ENCODE peak calls at places on chromosomes 4 and X, in ten cellular contexts. A is activated CD8-positive, alpha-beta memory T cell treated with anti-CD3 and anti-CD28 coated beads for 1 hour; Q is HEK293T; C is astrocyte of the spinal cord; U is neural crest cell; N is cardiac fibroblast; K is kidney glomerular epithelial cell; I is activated CD4-positive, alpha-beta T cell treated with anti-CD3 and anti-CD28 coated beads for 24 hours; R is NT2/D1; V is aorta. S is an unnamed sample.
A peak's percentile ranks its signal among the peaks of the same experiment; 100 is the strongest.

GRCh38 chr4:115851918-115852766 is 738.7 kb upstream of the NDST4 start:
- DNase-seq in A (no peak), V (peak; percentile 44), Q (peak; percentile 55), K (peak; percentile 19), R (peak; percentile 59), I (no peak), N (peak; percentile 16), U (peak; percentile 57), C (peak; percentile 58), S (peak; percentile 55)

GRCh38 chr4:54265366-54265765 is 36.3 kb downstream of the PDGFRA start:
- DNase-seq in R (no peak), V (no peak), K (no peak), N (no peak), U (no peak), I (no peak), A (no peak), Q (no peak), C (no peak), S (no peak)

GRCh38 chrX:51608766-51609165 is 9.9 kb downstream of the CENPVL3 start:
- DNase-seq in R (no peak), A (no peak), V (no peak), Q (no peak), N (peak; percentile 38), K (no peak), I (no peak), C (no peak), U (no peak), S (no peak)

GRCh38 chr4:114807759-114808404 is 209.3 kb downstream of the UGT8 start:
- DNase-seq in A (no peak), K (peak; percentile 15), I (no peak), V (no peak), C (peak; percentile 19), U (no peak), R (peak; percentile 16), N (peak; percentile 1), Q (peak; percentile 65), S (no peak)

GRCh38 chr4:169254546-169254983 is 16.2 kb downstream of the SH3RF1 start:
- DNase-seq in V (peak; percentile 59), I (no peak), R (no peak), Q (no peak), U (no peak), A (no peak), K (peak; percentile 28), C (peak; percentile 88), N (peak; percentile 92), S (no peak)

GRCh38 chr4:101211146-101211553 is 136.2 kb downstream of the PPP3CA start:
- DNase-seq in K (peak; percentile 76), U (no peak), N (peak; percentile 63), V (no peak), A (no peak), R (no peak), Q (no peak), I (no peak), C (peak; percentile 67), S (no peak)

GRCh38 chrX:135740683-135741149 is 27.3 kb downstream of the CT45A3 start:
- DNase-seq in V (peak; percentile 57), C (no peak), R (no peak), I (peak; percentile 24), N (peak; percentile 0), A (peak; percentile 1), K (no peak), U (peak; percentile 3), Q (peak; percentile 74), S (no peak)

GRCh38 chr4:69910016-69910782 is 20.7 kb upstream of the CSN1S1 start:
- DNase-seq in N (peak; percentile 80), K (no peak), C (peak; percentile 42), V (no peak), U (no peak), A (no peak), R (no peak), I (no peak), Q (no peak), S (no peak)

GRCh38 chrX:68693481-68694410 is 46.3 kb downstream of the STARD8 start:
- DNase-seq in R (peak; percentile 76), I (no peak), Q (peak; percentile 76), A (no peak), K (no peak), C (peak; percentile 54), V (peak; percentile 90), U (peak; percentile 25), N (peak; percentile 34), S (peak; percentile 76)

GRCh38 chr4:78478523-78478922 is 73.0 kb upstream of the ANXA3 start:
- DNase-seq in N (no peak), V (no peak), K (no peak), C (no peak), A (no peak), R (no peak), I (no peak), U (no peak), Q (no peak), S (no peak)

GRCh38 chr4:17721496-17722360 is 59.7 kb downstream of the FAM184B start:
- DNase-seq in K (no peak), N (peak; percentile 54), C (peak; percentile 3), Q (no peak), I (no peak), A (no peak), U (no peak), R (no peak), V (no peak), S (no peak)

GRCh38 chrX:101274198-101274597 is 16.9 kb downstream of the TAF7L start:
- DNase-seq in U (no peak), Q (no peak), N (no peak), R (no peak), C (no peak), V (no peak), I (no peak), K (no peak), A (no peak), S (no peak)

GRCh38 chr4:158801677-158802076 is 32.9 kb downstream of the FNIP2 start:
- DNase-seq in A (no peak), U (no peak), I (no peak), R (no peak), Q (no peak), K (no peak), V (no peak), C (no peak), N (no peak), S (no peak)

GRCh38 chr4:156138781-156139280 is 185.2 kb upstream of the CTSO start:
- DNase-seq in Q (no peak), R (no peak), V (no peak), U (no peak), K (no peak), C (no peak), A (no peak), I (no peak), N (no peak), S (no peak)

GRCh38 chrX:31199051-31199769 is 127.4 kb upstream of the FTHL17 start:
- DNase-seq in I (no peak), C (no peak), K (no peak), N (no peak), R (no peak), Q (no peak), A (no peak), V (no peak), U (no peak), S (no peak)

GRCh38 chr4:163731071-163731470 is 236.6 kb downstream of the TMA16 start:
- DNase-seq in U (no peak), V (no peak), A (no peak), C (no peak), N (no peak), K (no peak), I (no peak), Q (no peak), R (no peak), S (no peak)

GRCh38 chrX:153828723-153829548 is 1.4 kb downstream of the PDZD4 start:
- DNase-seq in K (no peak), I (no peak), U (no peak), C (no peak), R (no peak), Q (peak; percentile 33), V (no peak), N (no peak), A (no peak), S (no peak)

GRCh38 chr4:183984561-183984960 is 79.5 kb downstream of the STOX2 start:
- DNase-seq in Q (no peak), A (no peak), N (no peak), U (no peak), V (no peak), I (no peak), K (no peak), C (no peak), R (no peak), S (no peak)

GRCh38 chr4:153676984-153677383 is 7.1 kb upstream of the TLR2 start:
- DNase-seq in R (no peak), I (no peak), K (peak; percentile 97), C (peak; percentile 91), U (no peak), N (peak; percentile 96), Q (no peak), V (no peak), A (no peak), S (no peak)

GRCh38 chr4:78542373-78542772 is 9.2 kb upstream of the ANXA3 start:
- DNase-seq in N (peak; percentile 82), K (no peak), I (no peak), R (no peak), C (no peak), Q (no peak), V (no peak), A (no peak), U (no peak), S (no peak)

GRCh38 chr4:56641494-56642051 is 39.5 kb downstream of the HOPX start:
- DNase-seq in A (no peak), N (peak; percentile 93), V (no peak), Q (no peak), K (peak; percentile 94), R (no peak), C (peak; percentile 94), U (no peak), I (no peak), S (no peak)